ENCODE peak calls at places on chromosomes 16 and 17, in seven cellular contexts. B is iPS DF 19.7; T is effector CD4-positive, alpha-beta T cell; Y is substantia nigra; G is stimulated activated CD4-positive, alpha-beta T cell treated with anti-CD3 and anti-CD28 coated beads, Interleukin-1b, Interleukin-23, amount 100 ng/mL, for 1 hour; Q is fibroblast of pulmonary artery; V is AG10803. N is an unnamed sample.

GRCh38 chr17:17909078-17909477 is 63.1 kb downstream of the TOM1L2 start:
- DNase-seq in Q (no peak), Y (no peak), B (no peak), V (no peak), T (no peak), G (no peak), N (no peak)

GRCh38 chr16:19884611-19885455 is at the start of gene GPRC5B:
- DNase-seq in G (no peak), Q (peak; percentile 46), V (no peak), Y (peak; percentile 64), T (peak; percentile 25), B (no peak), N (peak; percentile 77)

GRCh38 chr17:59652119-59652518 is 32.4 kb downstream of the CLTC start:
- DNase-seq in T (no peak), Q (peak; percentile 50), V (peak; percentile 79), Y (no peak), G (no peak), B (no peak), N (no peak)

GRCh38 chr17:43026610-43027009 is 1.6 kb downstream of the RND2 start:
- DNase-seq in T (no peak), B (no peak), V (no peak), Q (no peak), Y (no peak), G (no peak), N (no peak)

GRCh38 chr16:30659507-30660423 is 1.5 kb downstream of the FBRS start:
- DNase-seq in Q (no peak), G (no peak), Y (no peak), T (peak; percentile 46), V (peak; percentile 28), B (no peak), N (no peak)

GRCh38 chr17:61928101-61928436 is 287 bp upstream of the INTS2 start:
- DNase-seq in G (no peak), Y (no peak), V (no peak), Q (no peak), B (no peak), T (no peak), N (no peak)

GRCh38 chr17:76265624-76266243 is 586 bp downstream of the UBALD2 start:
- DNase-seq in B (no peak), T (peak; percentile 49), G (no peak), Y (peak; percentile 36), Q (peak; percentile 53), V (peak; percentile 55), N (peak; percentile 32)

GRCh38 chr17:48024149-48025039 is 13.2 kb downstream of the COPZ2 start:
- DNase-seq in Y (no peak), Q (no peak), T (peak; percentile 31), V (peak; percentile 84), B (no peak), G (no peak), N (no peak)

GRCh38 chr16:85627835-85628556 is 14.9 kb downstream of the GSE1 start:
- DNase-seq in Y (no peak), Q (no peak), T (no peak), B (no peak), V (no peak), G (no peak), N (no peak)

GRCh38 chr16:50613281-50613991 is 65.2 kb downstream of the NKD1 start:
- DNase-seq in T (no peak), Q (peak; percentile 65), Y (no peak), B (no peak), G (no peak), V (peak; percentile 26), N (no peak)

GRCh38 chr17:29642171-29642611 is 19.5 kb upstream of the CORO6 start:
- DNase-seq in B (no peak), Q (no peak), V (no peak), G (no peak), T (no peak), Y (no peak), N (no peak)

GRCh38 chr17:83177611-83178532 is 98.5 kb downstream of the METRNL start:
- DNase-seq in T (no peak), Y (no peak), Q (no peak), G (no peak), V (no peak), B (no peak), N (no peak)

GRCh38 chr17:71085238-71086033 is 916.1 kb downstream of the KCNJ2 start:
- DNase-seq in T (no peak), Q (peak; percentile 10), V (peak; percentile 16), Y (peak; percentile 9), G (no peak), B (peak; percentile 17), N (no peak)

GRCh38 chr16:85238233-85238647 is 126.0 kb upstream of the CIBAR2 start:
- DNase-seq in Y (no peak), Q (peak; percentile 91), B (no peak), G (no peak), T (no peak), V (peak; percentile 93), N (peak; percentile 39)

GRCh38 chr17:60563743-60564142 is 36.2 kb upstream of the PPM1D start:
- DNase-seq in B (no peak), Q (no peak), Y (no peak), G (no peak), T (no peak), V (no peak), N (no peak)

GRCh38 chr17:82922646-82923045 is 82.8 kb upstream of the ZNF750 start:
- DNase-seq in T (no peak), Q (no peak), G (no peak), V (no peak), Y (no peak), B (no peak), N (no peak)

GRCh38 chr16:24754543-24754942 is 25.1 kb downstream of the TNRC6A start:
- DNase-seq in V (no peak), T (no peak), B (no peak), Y (no peak), G (no peak), Q (no peak), N (no peak)

GRCh38 chr16:13245713-13246377 is 344.4 kb downstream of the SHISA9 start:
- DNase-seq in T (no peak), B (no peak), Q (no peak), V (no peak), G (no peak), Y (no peak), N (no peak)

GRCh38 chr16:56286819-56287218 is 95.5 kb downstream of the GNAO1 start:
- DNase-seq in Y (no peak), Q (no peak), B (no peak), V (no peak), T (no peak), G (no peak), N (no peak)

GRCh38 chr17:34645636-34646035 is 66.3 kb downstream of the TMEM132E start:
- DNase-seq in V (no peak), B (no peak), Y (no peak), G (no peak), Q (no peak), T (no peak), N (no peak)

GRCh38 chr16:73093146-73094144 is 45.5 kb upstream of the ZFHX3 start:
- DNase-seq in Q (peak; percentile 58), G (no peak), V (no peak), T (no peak), B (no peak), Y (no peak), N (no peak)

GRCh38 chr16:23128056-23128455 is 21.2 kb downstream of the USP31 start:
- DNase-seq in Q (no peak), G (no peak), B (no peak), V (peak; percentile 30), T (no peak), Y (no peak), N (no peak)

GRCh38 chr16:50644730-50645129 is 36.4 kb downstream of the SNX20 start:
- DNase-seq in T (no peak), Y (peak; percentile 39), B (no peak), V (peak; percentile 76), Q (peak; percentile 23), G (no peak), N (peak; percentile 39)

GRCh38 chr17:37490022-37490587 is 414 bp downstream of the DUSP14 start:
- DNase-seq in V (peak; percentile 56), Y (peak; percentile 25), T (peak; percentile 63), Q (peak; percentile 57), G (peak; percentile 34), B (no peak), N (no peak)

GRCh38 chr16:54746596-54746995 is 184.1 kb upstream of the IRX5 start:
- DNase-seq in Y (no peak), Q (no peak), G (no peak), V (no peak), B (no peak), T (no peak), N (no peak)

GRCh38 chr17:32794533-32795246 is 82.2 kb downstream of the MYO1D start:
- DNase-seq in V (no peak), Q (no peak), G (no peak), B (no peak), T (no peak), Y (no peak), N (no peak)

GRCh38 chr17:43171761-43172487 is 910 bp downstream of the NBR1 start:
- DNase-seq in V (peak; percentile 98), G (no peak), Q (peak; percentile 95), B (no peak), T (no peak), Y (no peak), N (peak; percentile 38)

GRCh38 chr16:89436362-89436761 is 54.0 kb downstream of the ANKRD11 start:
- DNase-seq in G (no peak), B (no peak), Q (no peak), V (no peak), T (no peak), Y (no peak), N (no peak)

GRCh38 chr16:22353933-22354541 is 20.4 kb downstream of the CDR2 start:
- DNase-seq in Y (no peak), G (no peak), T (no peak), Q (no peak), V (no peak), B (no peak), N (no peak)

GRCh38 chr17:75878174-75878998 is at the start of gene TRIM47:
- DNase-seq in V (peak; percentile 37), G (no peak), Y (peak; percentile 42), B (no peak), T (no peak), Q (peak; percentile 77), N (peak; percentile 74)

N was measured in midbrain.